ENCODE peak calls at places on chromosomes 2 and 18, in four cellular contexts. H, B, J and X are unnamed samples.

GRCh38 chr18:74682998-74683311 is 85.3 kb downstream of the ZNF407 start:
- DNase-seq in B (no peak), J (no peak), H (no peak), X (no peak)

GRCh38 chr2:202989749-202990148 is 24.9 kb upstream of the NBEAL1 start:
- DNase-seq in J (no peak), H (no peak), B (no peak), X (no peak)

GRCh38 chr2:121002597-121002996 is 266.9 kb downstream of the GLI2 start:
- DNase-seq in B (no peak), H (no peak), J (no peak), X (no peak)

GRCh38 chr2:28979576-28980366 is 1.3 kb upstream of the TOGARAM2 start:
- DNase-seq in H (no peak), J (peak), B (no peak), X (no peak)

GRCh38 chr2:74516070-74516633 is 1.9 kb downstream of the TLX2 start:
- DNase-seq in B (peak), H (peak), J (no peak), X (no peak)

GRCh38 chr2:135227386-135227785 is 175.3 kb downstream of the RAB3GAP1 start:
- DNase-seq in B (no peak), J (no peak), H (no peak), X (peak)

GRCh38 chr2:32008811-32009478 is 1.9 kb downstream of the MEMO1 start:
- DNase-seq in J (peak), B (no peak), H (no peak), X (peak)

GRCh38 chr2:217451634-217452033 is 551.2 kb downstream of the TNS1 start:
- DNase-seq in H (no peak), J (peak), B (peak), X (peak)

GRCh38 chr18:50004013-50004412 is 190.7 kb upstream of the ACAA2 start:
- DNase-seq in H (no peak), J (no peak), B (no peak), X (no peak)

GRCh38 chr2:37635359-37636208 is 35.9 kb downstream of the CDC42EP3 start:
- DNase-seq in B (peak), H (no peak), J (no peak), X (peak)

GRCh38 chr2:113225505-113226259 is 51.9 kb downstream of the PSD4 start:
- DNase-seq in H (no peak), B (peak), J (peak), X (no peak)

GRCh38 chr18:12657048-12657848 is 659 bp downstream of the SPIRE1 start:
- DNase-seq in J (peak), H (peak), B (peak), X (no peak)

GRCh38 chr2:1503471-1504310 is 90.4 kb downstream of the TPO start:
- DNase-seq in H (no peak), J (no peak), B (no peak), X (no peak)

GRCh38 chr18:750456-750855 is 38.0 kb upstream of the ENOSF1 start:
- DNase-seq in J (no peak), B (no peak), H (no peak), X (no peak)

GRCh38 chr2:21856638-21857037 is 732.9 kb downstream of the TDRD15 start:
- DNase-seq in B (no peak), H (no peak), J (no peak), X (no peak)

GRCh38 chr18:63299837-63300787 is 19.5 kb downstream of the BCL2 start:
- DNase-seq in J (no peak), B (peak), H (no peak), X (no peak)

GRCh38 chr2:38690499-38691420 is 24.8 kb downstream of the GALM start:
- DNase-seq in B (peak), J (no peak), H (no peak), X (peak)

GRCh38 chr2:43426305-43427031 is 169.4 kb downstream of the THADA start:
- DNase-seq in H (peak), B (peak), J (peak), X (peak)

GRCh38 chr2:11870584-11870983 is 124.2 kb downstream of the LPIN1 start:
- DNase-seq in H (no peak), J (no peak), B (no peak), X (no peak)

GRCh38 chr2:132701810-132702209 is 31.8 kb upstream of the LYPD1 start:
- DNase-seq in B (peak), H (no peak), J (no peak), X (no peak)

GRCh38 chr2:159613515-159614336 is 2.6 kb downstream of the BAZ2B start:
- DNase-seq in H (no peak), B (no peak), J (peak), X (no peak)

GRCh38 chr2:106581755-106582430 is 94.7 kb downstream of the CD8B2 start:
- DNase-seq in B (peak), H (peak), J (no peak), X (peak)

GRCh38 chr2:23312996-23313606 is 71.9 kb upstream of the KLHL29 start:
- DNase-seq in J (peak), B (peak), H (no peak), X (no peak)

GRCh38 chr2:217753460-217754200 is 249.2 kb downstream of the TNS1 start:
- DNase-seq in J (peak), B (no peak), H (no peak), X (no peak)

GRCh38 chr2:58427572-58428285 is 186.6 kb upstream of the FANCL start:
- DNase-seq in B (peak), J (peak), H (no peak), X (no peak)

GRCh38 chr2:128288781-128289180 is 29.9 kb downstream of the HS6ST1 start:
- DNase-seq in H (no peak), B (no peak), J (no peak), X (no peak)

GRCh38 chr18:36295880-36296301 is 1.6 kb upstream of the FHOD3 start:
- DNase-seq in J (no peak), H (no peak), B (no peak), X (no peak)

GRCh38 chr2:229376866-229377265 is 105.8 kb upstream of the PID1 start:
- DNase-seq in H (no peak), J (no peak), B (no peak), X (no peak)

GRCh38 chr2:177244244-177244771 is 20.2 kb downstream of the NFE2L2 start:
- DNase-seq in J (no peak), H (no peak), B (no peak), X (no peak)

GRCh38 chr2:122077771-122078170 is 322.3 kb downstream of the TSN start:
- DNase-seq in B (no peak), J (peak), H (no peak), X (no peak)

GRCh38 chr2:136424112-136424511 is 306.2 kb upstream of the CXCR4 start:
- DNase-seq in J (no peak), H (no peak), B (no peak), X (no peak)
- H3K4me3 ChIP-seq in J (no peak), H (no peak), B (no peak), X (no peak)

GRCh38 chr2:190362894-190363293 is 19.5 kb downstream of the INPP1 start:
- DNase-seq in H (no peak), J (no peak), B (no peak), X (no peak)

GRCh38 chr2:190360965-190361364 is 17.6 kb downstream of the INPP1 start:
- DNase-seq in J (no peak), H (no peak), B (no peak), X (no peak)

GRCh38 chr2:190361572-190361971 is 18.2 kb downstream of the INPP1 start:
- DNase-seq in J (no peak), H (no peak), B (no peak), X (no peak)

GRCh38 chr2:190359896-190360376 is 16.5 kb downstream of the INPP1 start:
- DNase-seq in J (peak), H (peak), B (peak), X (peak)

DNA sequence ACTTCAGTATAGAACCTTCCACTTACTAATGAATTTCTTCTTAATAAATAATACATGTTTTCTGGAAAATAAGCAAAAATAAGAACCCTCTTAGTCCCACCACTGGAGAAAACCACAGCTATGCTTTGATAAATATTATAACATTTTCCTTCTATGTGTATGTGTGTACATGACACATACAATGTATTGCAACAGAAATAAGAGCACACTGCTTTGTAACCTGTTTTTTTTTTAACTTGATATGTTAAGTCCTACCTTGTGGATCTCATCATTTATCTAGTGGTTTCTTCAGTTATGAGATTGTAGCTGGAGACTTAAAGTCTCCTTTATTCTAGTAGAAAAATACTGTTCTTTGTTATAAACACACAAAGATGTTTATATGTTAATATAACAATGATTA is 17.2 kb downstream of the INPP1 start:
- DNase-seq in B (no peak), H (no peak), J (no peak), X (no peak)
- H3K4me3 ChIP-seq in B (no peak), H (no peak), J (peak), X (no peak)

GRCh38 chr2:46471-47345 is at the start of gene FAM110C:
- DNase-seq in H (peak), B (peak), J (no peak), X (no peak)
- H3K4me3 ChIP-seq in H (peak), B (no peak), J (no peak), X (peak)

DNA sequence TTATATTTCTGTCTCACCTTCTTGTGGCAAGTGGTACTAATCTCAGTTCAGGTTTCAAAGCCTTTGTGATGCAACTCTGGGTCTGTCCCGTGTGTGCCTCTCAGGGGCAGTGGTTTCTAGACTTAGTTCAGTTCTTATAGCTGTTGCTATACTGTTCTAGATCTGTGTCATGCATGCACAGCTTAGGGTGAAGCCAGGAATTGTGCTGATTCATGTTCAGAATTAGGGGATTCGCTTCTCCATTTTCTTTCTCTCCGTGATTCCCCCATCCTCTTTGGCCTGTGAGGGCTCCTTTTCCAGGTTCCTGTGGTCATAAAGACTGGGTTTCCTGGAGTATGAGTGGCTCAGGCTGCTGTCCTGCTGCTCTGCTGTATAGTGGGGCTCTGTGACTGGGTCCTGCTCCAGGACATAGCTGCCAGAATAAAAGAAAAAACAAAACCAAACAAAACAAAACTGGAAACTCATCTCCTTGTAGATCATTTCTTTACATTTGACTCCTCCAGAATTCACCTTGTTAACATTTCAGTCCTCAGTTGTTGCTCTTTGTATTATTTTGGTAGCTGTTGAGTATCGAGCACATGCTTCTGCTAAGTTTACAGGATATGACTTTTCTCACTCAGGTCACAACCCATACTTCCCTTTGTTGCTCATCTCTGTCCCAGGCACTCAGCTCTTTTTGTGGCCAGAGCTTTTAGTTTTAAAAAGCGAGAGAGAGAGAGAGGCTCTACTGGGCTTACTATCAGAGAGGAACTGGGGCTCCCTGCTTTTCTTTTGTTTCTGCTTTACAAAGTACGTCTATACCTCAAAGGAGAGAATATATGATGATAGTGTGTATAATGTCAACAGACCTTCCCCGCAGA is 34.2 kb downstream of the CERS6 start:
- DNase-seq in H (no peak), J (peak), B (peak), X (peak)
- H3K4me3 ChIP-seq in H (no peak), J (no peak), B (no peak), X (peak)

DNA sequence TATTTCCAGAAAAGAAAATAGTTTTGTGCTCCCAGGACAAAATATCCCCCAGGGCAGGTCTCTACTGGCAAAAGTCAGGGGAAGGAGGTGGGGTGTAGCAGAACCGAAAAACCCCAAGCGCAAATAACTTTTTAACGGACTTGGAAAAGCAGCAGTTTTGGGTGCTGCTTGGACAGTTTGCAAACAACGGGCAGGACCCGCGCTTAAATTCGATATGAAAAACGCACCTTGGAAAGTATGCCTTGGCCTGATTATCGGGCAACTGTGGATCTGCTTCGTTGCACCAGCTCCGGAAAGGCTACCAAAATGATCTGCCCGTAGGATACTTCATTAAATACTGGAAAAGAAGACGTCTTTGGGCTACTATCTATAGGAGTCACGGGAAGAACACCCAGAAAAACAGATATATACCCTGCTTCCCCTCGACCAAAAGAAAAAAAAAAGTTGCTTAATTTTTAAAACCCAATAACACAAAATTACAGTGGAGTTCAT is 2.9 kb upstream of the KCTD1 start:
- DNase-seq in B (no peak), H (no peak), J (no peak), X (no peak)
- H3K4me3 ChIP-seq in B (peak), H (peak), J (no peak), X (peak)

DNA sequence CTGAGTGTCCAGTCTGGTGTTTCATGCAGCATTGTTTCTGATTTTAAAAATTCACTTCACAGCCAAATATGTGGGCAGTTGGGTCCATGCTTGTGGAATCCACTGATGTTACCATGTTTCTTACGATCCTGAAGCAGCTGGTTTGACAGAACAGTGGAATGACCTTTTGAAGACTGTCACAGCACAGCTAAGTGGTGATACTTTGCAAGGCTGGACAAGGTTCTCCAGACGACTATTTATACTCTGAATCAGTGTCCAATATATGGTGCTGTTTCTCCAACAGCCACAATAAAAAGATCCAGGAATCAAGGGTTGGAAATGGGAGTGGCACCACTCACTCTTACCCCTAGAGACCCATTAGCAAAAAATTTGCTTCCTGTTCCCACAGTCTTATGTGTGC is 577.4 kb upstream of the RAB6C start:
- DNase-seq in H (no peak), B (no peak), J (no peak), X (no peak)
- H3K4me3 ChIP-seq in H (no peak), B (no peak), J (no peak), X (no peak)

GRCh38 chr18:45930953-45931352 is 36.2 kb downstream of the EPG5 start:
- DNase-seq in B (no peak), H (peak), J (no peak), X (no peak)
- H3K4me3 ChIP-seq in B (no peak), H (no peak), J (no peak), X (no peak)

GRCh38 chr2:231644426-231644825 is 51.8 kb downstream of the TEX44 start:
- DNase-seq in H (no peak), J (no peak), B (no peak), X (no peak)

GRCh38 chr2:231640646-231641111 is 48.0 kb downstream of the TEX44 start:
- DNase-seq in H (peak), J (no peak), B (peak), X (no peak)

GRCh38 chr2:231643494-231643888 is 50.8 kb downstream of the TEX44 start:
- DNase-seq in J (no peak), H (no peak), B (no peak), X (no peak)

GRCh38 chr2:231640229-231640628 is 47.6 kb downstream of the TEX44 start:
- DNase-seq in H (peak), B (no peak), J (no peak), X (no peak)

DNA sequence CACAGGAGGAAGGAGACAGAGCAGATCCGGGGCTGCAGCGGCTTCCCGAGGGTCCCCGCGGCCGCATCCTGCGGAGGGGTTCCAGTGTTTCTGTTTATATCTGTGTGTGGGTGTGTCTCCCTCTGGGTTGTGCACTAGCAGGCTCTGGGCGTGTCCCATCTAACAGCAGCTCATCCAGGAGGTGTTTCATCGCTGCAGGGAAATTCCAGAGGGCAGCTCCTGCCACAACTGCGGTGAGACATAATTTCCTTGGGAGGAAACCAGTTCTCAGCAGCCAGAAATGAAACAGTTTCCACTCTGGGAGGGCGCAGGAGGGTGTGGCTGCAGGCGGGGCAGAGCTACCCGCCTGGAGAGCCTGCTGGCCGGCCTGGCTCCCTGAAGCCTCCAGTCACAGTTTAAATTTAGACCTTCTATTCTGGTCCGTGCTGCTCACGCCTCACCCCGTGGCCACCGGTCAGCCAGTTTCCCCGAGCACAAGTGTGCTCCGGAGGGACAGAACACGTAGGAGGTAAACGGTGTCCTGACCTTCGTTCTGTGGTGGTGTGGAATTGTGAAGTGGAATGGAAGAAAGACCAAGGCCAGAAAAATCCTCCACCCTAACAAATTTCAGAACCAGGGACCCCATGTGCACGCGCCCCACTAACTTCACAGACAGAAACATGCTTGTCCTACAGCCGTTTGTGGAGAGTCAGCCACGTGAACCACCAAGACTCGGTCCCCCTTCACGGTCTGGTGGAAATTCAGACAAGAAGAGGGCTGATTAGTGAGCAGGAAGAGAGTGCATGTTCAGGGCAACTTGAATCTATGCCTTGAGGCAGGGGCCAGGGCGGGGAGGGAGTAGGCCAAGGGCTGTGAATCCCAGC is 50.2 kb downstream of the TEX44 start:
- DNase-seq in H (peak), B (peak), J (peak), X (peak)
- H3K4me3 ChIP-seq in H (peak), B (peak), J (peak), X (no peak)

DNA sequence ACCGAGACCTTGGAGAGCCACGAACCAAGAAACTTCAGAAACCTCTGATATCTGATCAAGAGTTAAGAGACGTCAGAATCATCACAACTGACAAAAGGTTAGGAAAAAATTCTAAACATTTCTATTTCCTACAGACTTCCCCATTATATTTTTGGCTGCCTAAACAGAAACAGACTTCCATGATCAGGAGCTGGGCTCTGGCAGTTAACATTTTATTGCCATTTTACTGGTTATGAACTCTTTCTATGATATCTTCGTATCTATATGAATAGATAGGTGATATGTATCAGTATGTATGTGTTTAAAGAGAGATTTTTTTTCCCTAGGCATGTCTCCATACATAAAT is 31.1 kb upstream of the PPP1R1C start:
- DNase-seq in J (no peak), B (no peak), H (no peak), X (no peak)
- H3K4me3 ChIP-seq in J (no peak), B (peak), H (no peak), X (peak)

DNA sequence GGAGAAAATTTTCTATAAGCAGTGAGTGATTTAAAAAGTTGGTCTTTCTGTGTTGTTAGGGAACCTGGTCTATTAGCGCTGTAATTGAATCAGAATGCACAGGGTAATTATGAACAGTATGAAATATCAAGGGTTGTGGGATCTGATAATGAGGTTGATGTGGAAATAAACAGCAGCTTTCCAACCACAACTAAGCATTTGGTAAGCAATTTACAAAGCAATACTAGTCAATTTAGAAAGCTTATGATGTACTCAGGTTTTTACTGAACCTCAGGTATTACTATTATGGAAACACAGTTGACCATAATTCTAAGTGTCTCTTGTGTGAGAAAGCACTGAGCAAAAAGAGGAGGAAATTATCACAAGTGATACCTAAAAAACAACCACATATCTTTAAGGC is 11.0 kb upstream of the SMCHD1 start:
- DNase-seq in J (no peak), H (no peak), B (no peak), X (no peak)
- H3K4me3 ChIP-seq in J (no peak), H (no peak), B (no peak), X (no peak)